ENCODE peak calls at places on chromosomes 5 and 9, in five cellular contexts. U, V, C, D and M are unnamed samples.

GRCh38 chr5:133931546-133931945 is 36.9 kb downstream of the C5orf15 start:
- DNase-seq in U (no peak), V (no peak), C (no peak), D (no peak), M (no peak)

GRCh38 chr5:75601996-75602395 is 9.3 kb upstream of the ANKDD1B start:
- DNase-seq in U (no peak), V (no peak), C (peak; percentile 9), D (no peak), M (peak; percentile 93)

GRCh38 chr9:90642570-90643539 is at the start of gene DIRAS2:
- DNase-seq in U (no peak), V (peak; percentile 60), C (peak; percentile 36), D (peak; percentile 65), M (peak; percentile 71)

GRCh38 chr5:179795049-179795862 is 1.5 kb downstream of the LTC4S start:
- DNase-seq in U (no peak), V (no peak), C (peak; percentile 25), D (no peak), M (no peak)

GRCh38 chr5:134053840-134054338 is 49.1 kb upstream of the VDAC1 start:
- DNase-seq in U (no peak), V (no peak), C (no peak), D (no peak), M (no peak)

GRCh38 chr5:81762401-81762800 is 11.5 kb upstream of the SSBP2 start:
- DNase-seq in U (no peak), V (no peak), C (no peak), D (no peak), M (peak; percentile 28)

GRCh38 chr9:124760719-124761118 is 10.4 kb downstream of the NR6A1 start:
- DNase-seq in U (no peak), V (no peak), C (no peak), D (no peak), M (no peak)

GRCh38 chr5:175223336-175223735 is 220.6 kb downstream of the DRD1 start:
- DNase-seq in U (no peak), V (no peak), C (no peak), D (no peak), M (no peak)

GRCh38 chr5:9358961-9359686 is 186.8 kb downstream of the SEMA5A start:
- DNase-seq in U (no peak), V (no peak), C (peak; percentile 63), D (peak; percentile 38), M (peak; percentile 59)

GRCh38 chr9:20356392-20357206 is 265.7 kb downstream of the MLLT3 start:
- DNase-seq in U (no peak), V (peak; percentile 74), C (peak; percentile 91), D (peak; percentile 91), M (peak; percentile 78)

GRCh38 chr9:134502261-134503211 is 139.1 kb upstream of the COL5A1 start:
- DNase-seq in U (no peak), V (no peak), C (peak; percentile 99), D (peak; percentile 98), M (peak; percentile 99)

GRCh38 chr9:95060916-95061315 is 256.6 kb downstream of the FANCC start:
- DNase-seq in U (no peak), V (no peak), C (no peak), D (no peak), M (no peak)

GRCh38 chr5:124252094-124252750 is 494.2 kb downstream of the ZNF608 start:
- DNase-seq in U (no peak), V (no peak), C (peak; percentile 79), D (no peak), M (no peak)

GRCh38 chr9:7735311-7735710 is 64.3 kb downstream of the DMAC1 start:
- DNase-seq in U (no peak), V (no peak), C (no peak), D (no peak), M (no peak)

GRCh38 chr9:115058684-115059315 is 59.2 kb downstream of the TNC start:
- DNase-seq in U (no peak), V (no peak), C (peak; percentile 90), D (peak; percentile 81), M (peak; percentile 68)

GRCh38 chr5:158384535-158385421 is 525.8 kb upstream of the CLINT1 start:
- DNase-seq in U (no peak), V (no peak), C (peak; percentile 91), D (peak; percentile 97), M (peak; percentile 89)

GRCh38 chr5:128305341-128305740 is 221.8 kb downstream of the SLC12A2 start:
- DNase-seq in U (no peak), V (no peak), C (no peak), D (no peak), M (no peak)

GRCh38 chr9:37290881-37291485 is 131.5 kb upstream of the GRHPR start:
- DNase-seq in U (no peak), V (no peak), C (peak; percentile 87), D (peak; percentile 90), M (peak; percentile 80)

GRCh38 chr9:128405780-128406171 is 14.9 kb upstream of the CERCAM start:
- DNase-seq in U (no peak), V (no peak), C (no peak), D (no peak), M (no peak)

GRCh38 chr5:32760091-32760509 is 49.0 kb downstream of the NPR3 start:
- DNase-seq in U (no peak), V (no peak), C (peak; percentile 96), D (peak; percentile 98), M (peak; percentile 92)

GRCh38 chr5:98414938-98415337 is 358.5 kb upstream of the RGMB start:
- DNase-seq in U (no peak), V (no peak), C (peak; percentile 59), D (peak; percentile 68), M (peak; percentile 60)

GRCh38 chr9:132945186-132946130 is 1.0 kb upstream of the TSC1 start:
- DNase-seq in U (no peak), V (peak; percentile 14), C (no peak), D (no peak), M (no peak)

GRCh38 chr9:112061152-112061740 is 113.9 kb downstream of the SUSD1 start:
- DNase-seq in U (peak; percentile 49), V (no peak), C (peak; percentile 93), D (peak; percentile 97), M (peak; percentile 98)

GRCh38 chr5:13250450-13251291 is 693.8 kb downstream of the DNAH5 start:
- DNase-seq in U (peak; percentile 26), V (peak; percentile 4), C (peak; percentile 1), D (no peak), M (no peak)

GRCh38 chr9:95213102-95213501 is 104.4 kb downstream of the FANCC start:
- DNase-seq in U (no peak), V (no peak), C (no peak), D (no peak), M (no peak)

GRCh38 chr5:161078793-161079192 is 226.8 kb upstream of the ATP10B start:
- DNase-seq in U (no peak), V (no peak), C (no peak), D (no peak), M (no peak)

GRCh38 chr5:31158686-31159085 is 34.8 kb upstream of the CDH6 start:
- DNase-seq in U (no peak), V (no peak), C (no peak), D (no peak), M (no peak)

GRCh38 chr5:36078430-36078829 is 11.7 kb upstream of the UGT3A2 start:
- DNase-seq in U (no peak), V (no peak), C (no peak), D (no peak), M (no peak)

GRCh38 chr5:36068751-36069281 is 2.1 kb upstream of the UGT3A2 start:
- DNase-seq in U (no peak), V (no peak), C (no peak), D (no peak), M (no peak)

GRCh38 chr5:36079200-36079761 is 12.6 kb upstream of the UGT3A2 start:
- DNase-seq in U (peak; percentile 58), V (peak; percentile 33), C (peak; percentile 72), D (peak; percentile 59), M (peak; percentile 51)

GRCh38 chr5:36070687-36071571 is 4.2 kb upstream of the UGT3A2 start:
- DNase-seq in U (no peak), V (no peak), C (no peak), D (no peak), M (no peak)

GRCh38 chr5:36073595-36074216 is 7.0 kb upstream of the UGT3A2 start:
- DNase-seq in U (no peak), V (no peak), C (no peak), D (peak; percentile 11), M (peak; percentile 2)
- H3K9ac ChIP-seq in U (no peak overlapping the region), V (no peak overlapping the region), C (no peak overlapping the region), D (no peak overlapping the region), M (no peak overlapping the region)

DNA sequence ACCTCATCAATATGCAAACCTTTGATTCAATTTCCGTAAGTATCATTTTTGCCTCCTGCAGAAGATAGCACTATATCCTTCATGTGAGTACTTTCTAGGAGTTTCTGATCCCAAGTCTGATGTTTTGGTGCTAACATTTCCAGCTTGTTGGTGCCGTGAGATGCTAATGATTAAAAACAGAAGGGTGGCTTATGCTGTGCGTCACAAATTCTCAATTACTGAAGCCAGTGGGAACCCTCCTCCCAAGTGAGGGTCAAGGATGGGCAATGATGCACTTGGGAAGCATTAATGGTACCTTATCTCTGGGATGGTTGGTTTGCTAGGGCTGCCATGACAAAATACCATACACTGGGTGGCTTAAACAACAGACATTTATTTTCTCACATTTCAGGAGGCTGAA is 123.0 kb downstream of the FOXD1 start:
- DNase-seq in U (no peak), V (no peak), C (no peak), D (no peak), M (no peak)
- H3K9ac ChIP-seq in U (no peak overlapping the region), V (no peak overlapping the region), C (no peak overlapping the region), D (no peak overlapping the region), M (no peak overlapping the region)

DNA sequence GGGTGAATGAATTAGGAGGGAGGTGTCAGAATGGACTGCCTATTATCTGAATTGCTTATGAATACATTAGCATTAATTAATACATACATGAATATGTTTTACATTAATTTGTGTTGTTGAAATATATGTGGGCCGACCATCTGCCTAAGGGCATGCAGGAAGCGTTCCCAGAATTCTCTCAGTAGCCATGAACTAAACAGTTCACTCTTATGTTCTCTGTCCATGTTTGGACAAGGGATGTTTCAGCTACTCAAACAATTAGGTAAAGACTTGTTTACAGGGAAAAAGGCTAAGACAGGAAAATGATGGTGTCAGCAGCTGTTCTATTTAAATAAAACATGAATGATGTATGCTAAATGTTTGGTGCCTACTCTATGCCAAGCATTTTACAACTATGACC is 101.2 kb upstream of the SMARCA2 start:
- DNase-seq in U (no peak), V (no peak), C (no peak), D (no peak), M (no peak)
- H3K9ac ChIP-seq in U (no peak overlapping the region), V (no peak overlapping the region), C (no peak overlapping the region), D (no peak overlapping the region), M (no peak overlapping the region)

DNA sequence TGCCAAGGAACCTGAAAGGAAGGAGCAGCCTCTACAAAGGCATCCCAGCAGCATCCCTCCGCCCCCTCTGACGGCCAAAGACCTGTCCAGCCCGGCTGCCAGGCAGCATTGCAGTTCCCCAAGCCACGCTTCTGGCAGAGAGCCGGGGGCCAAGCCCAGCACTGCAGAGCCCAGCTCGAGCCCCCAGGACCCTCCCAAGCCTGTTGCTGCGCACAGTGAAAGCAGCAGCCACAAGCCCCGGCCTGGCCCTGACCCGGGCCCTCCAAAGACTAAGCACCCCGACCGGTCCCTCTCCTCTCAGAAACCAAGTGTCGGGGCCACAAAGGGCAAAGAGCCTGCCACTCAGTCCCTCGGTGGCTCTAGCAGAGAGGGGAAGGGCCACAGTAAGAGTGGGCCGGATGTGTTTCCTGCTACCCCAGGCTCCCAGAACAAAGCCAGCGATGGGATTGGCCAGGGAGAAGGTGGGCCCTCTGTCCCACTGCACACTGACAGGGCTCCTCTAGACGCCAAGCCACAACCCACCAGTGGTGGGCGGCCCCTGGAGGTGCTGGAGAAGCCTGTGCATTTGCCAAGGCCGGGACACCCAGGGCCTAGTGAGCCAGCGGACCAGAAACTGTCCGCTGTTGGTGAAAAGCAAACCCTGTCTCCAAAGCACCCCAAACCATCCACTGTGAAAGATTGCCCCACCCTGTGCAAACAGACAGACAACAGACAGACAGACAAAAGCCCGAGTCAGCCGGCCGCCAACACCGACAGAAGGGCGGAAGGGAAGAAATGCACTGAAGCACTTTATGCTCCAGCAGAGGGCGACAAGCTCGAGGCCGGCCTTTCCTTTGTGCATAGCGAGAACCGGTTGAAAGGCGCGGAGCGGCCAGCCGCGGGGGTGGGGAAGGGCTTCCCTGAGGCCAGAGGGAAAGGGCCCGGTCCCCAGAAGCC is 30.8 kb downstream of the CD180 start:
- DNase-seq in U (peak; percentile 18), V (peak; percentile 79), C (peak; percentile 74), D (peak; percentile 83), M (peak; percentile 66)
- H3K9ac ChIP-seq in U (no peak overlapping the region), V (no peak overlapping the region), C (peak overlapping the region; percentile 80), D (peak overlapping the region; percentile 42), M (peak overlapping the region; percentile 80)